ENCODE peak calls at places on chromosomes 2 and 18, in four cellular contexts. One of them, this sample, is unnamed.
A peak's percentile ranks its signal among the peaks of the same experiment; 100 is the strongest.

GRCh38 chr2:53632714-53633113 is 134.9 kb upstream of the CHAC2 start:
- DNase-seq in pons: no peak
- DNase-seq in uterus: no peak
- DNase-seq in left cardiac atrium: no peak
- DNase-seq in this sample: no peak

GRCh38 chr18:49249523-49249922 is 210.9 kb downstream of the DYM start:
- DNase-seq in pons: no peak
- DNase-seq in uterus: no peak
- DNase-seq in left cardiac atrium: no peak
- DNase-seq in this sample: no peak

GRCh38 chr18:58390399-58390798 is 238.5 kb downstream of the ALPK2 start:
- DNase-seq in pons: no peak
- DNase-seq in uterus: no peak
- DNase-seq in left cardiac atrium: no peak
- DNase-seq in this sample: no peak

GRCh38 chr18:46481048-46481846 is 175.8 kb downstream of the LOXHD1 start:
- DNase-seq in pons: peak; percentile 17
- DNase-seq in uterus: no peak
- DNase-seq in left cardiac atrium: peak; percentile 40
- DNase-seq in this sample: no peak

GRCh38 chr2:209913786-209914185 is 88.7 kb upstream of the RPE start:
- DNase-seq in pons: peak; percentile 29
- DNase-seq in uterus: no peak
- DNase-seq in left cardiac atrium: no peak
- DNase-seq in this sample: no peak

GRCh38 chr18:76351961-76352581 is 143.0 kb downstream of the ZNF516 start:
- DNase-seq in pons: no peak
- DNase-seq in uterus: peak; percentile 96
- DNase-seq in left cardiac atrium: peak; percentile 58
- DNase-seq in this sample: no peak

GRCh38 chr2:40665493-40666232 is 213.8 kb upstream of the SLC8A1 start:
- DNase-seq in pons: no peak
- DNase-seq in uterus: no peak
- DNase-seq in left cardiac atrium: no peak
- DNase-seq in this sample: no peak

GRCh38 chr2:27174638-27175037 is 25.8 kb downstream of the TCF23 start:
- DNase-seq in pons: no peak
- DNase-seq in uterus: no peak
- DNase-seq in left cardiac atrium: no peak
- DNase-seq in this sample: peak; percentile 43

GRCh38 chr2:215692387-215693079 is 256.7 kb upstream of the FN1 start:
- DNase-seq in pons: no peak
- DNase-seq in uterus: no peak
- DNase-seq in left cardiac atrium: no peak
- DNase-seq in this sample: no peak

GRCh38 chr2:29057006-29057405 is 17.3 kb downstream of the PCARE start:
- DNase-seq in pons: no peak
- DNase-seq in uterus: no peak
- DNase-seq in left cardiac atrium: no peak
- DNase-seq in this sample: peak; percentile 1

GRCh38 chr18:3966246-3966984 is 488.7 kb downstream of the DLGAP1 start:
- DNase-seq in pons: no peak
- DNase-seq in uterus: no peak
- DNase-seq in left cardiac atrium: no peak
- DNase-seq in this sample: no peak

GRCh38 chr18:58761241-58761969 is 90.1 kb downstream of the MALT1 start:
- DNase-seq in pons: peak; percentile 44
- DNase-seq in uterus: no peak
- DNase-seq in left cardiac atrium: no peak
- DNase-seq in this sample: peak; percentile 15

GRCh38 chr2:120134263-120134662 is 88.9 kb downstream of the TMEM185B start:
- DNase-seq in pons: no peak
- DNase-seq in uterus: no peak
- DNase-seq in left cardiac atrium: no peak
- DNase-seq in this sample: no peak

GRCh38 chr2:128235581-128235980 is 83.1 kb downstream of the HS6ST1 start:
- DNase-seq in pons: no peak
- DNase-seq in uterus: no peak
- DNase-seq in left cardiac atrium: no peak
- DNase-seq in this sample: no peak

GRCh38 chr2:152518016-152518415 is 183.0 kb downstream of the FMNL2 start:
- DNase-seq in pons: no peak
- DNase-seq in uterus: no peak
- DNase-seq in left cardiac atrium: no peak
- DNase-seq in this sample: no peak

GRCh38 chr2:11870584-11870983 is 124.2 kb downstream of the LPIN1 start:
- DNase-seq in pons: no peak
- DNase-seq in uterus: no peak
- DNase-seq in left cardiac atrium: no peak
- DNase-seq in this sample: no peak

GRCh38 chr2:118371500-118371899 is 283.2 kb downstream of the INSIG2 start:
- DNase-seq in pons: peak; percentile 15
- DNase-seq in uterus: no peak
- DNase-seq in left cardiac atrium: no peak
- DNase-seq in this sample: no peak